ENCODE peak calls at places on chromosome 15, in nine cellular contexts. One of them, this sample, is unnamed.
A peak's percentile ranks its signal among the peaks of the same experiment; 100 is the strongest.

GRCh38 chr15:52107238-52107637 is 5.3 kb downstream of the BCL2L10 start:
- DNase-seq in EH: no peak
- DNase-seq in AG09319: no peak
- DNase-seq in GM12865: no peak
- DNase-seq in NCI-H1694: no peak
- DNase-seq in pons: no peak
- DNase-seq in mesothelial cell of epicardium: no peak
- DNase-seq in AG04450: no peak
- DNase-seq in NCI-H345: no peak
- DNase-seq in this sample: no peak

GRCh38 chr15:45795487-45796069 is 160.7 kb downstream of the SQOR start:
- DNase-seq in EH: peak; percentile 46
- DNase-seq in AG09319: no peak
- DNase-seq in GM12865: peak; percentile 48
- DNase-seq in NCI-H1694: peak; percentile 77
- DNase-seq in pons: peak; percentile 59
- DNase-seq in mesothelial cell of epicardium: no peak
- DNase-seq in AG04450: no peak
- DNase-seq in NCI-H345: peak; percentile 68
- DNase-seq in this sample: peak; percentile 64

GRCh38 chr15:50049871-50050270 is 69.2 kb downstream of the ATP8B4 start:
- DNase-seq in EH: peak; percentile 86
- DNase-seq in AG09319: peak; percentile 36
- DNase-seq in GM12865: no peak
- DNase-seq in NCI-H1694: no peak
- DNase-seq in pons: no peak
- DNase-seq in mesothelial cell of epicardium: no peak
- DNase-seq in AG04450: peak; percentile 73
- DNase-seq in NCI-H345: no peak
- DNase-seq in this sample: no peak

GRCh38 chr15:29465196-29465595 is 195.6 kb upstream of the NSMCE3 start:
- DNase-seq in EH: no peak
- DNase-seq in AG09319: no peak
- DNase-seq in GM12865: no peak
- DNase-seq in NCI-H1694: no peak
- DNase-seq in pons: no peak
- DNase-seq in mesothelial cell of epicardium: no peak
- DNase-seq in AG04450: no peak
- DNase-seq in NCI-H345: no peak
- DNase-seq in this sample: no peak

GRCh38 chr15:94203321-94203720 is 28.0 kb upstream of the MCTP2 start:
- DNase-seq in EH: no peak
- DNase-seq in AG09319: no peak
- DNase-seq in GM12865: no peak
- DNase-seq in NCI-H1694: no peak
- DNase-seq in pons: no peak
- DNase-seq in mesothelial cell of epicardium: no peak
- DNase-seq in AG04450: no peak
- DNase-seq in NCI-H345: no peak
- DNase-seq in this sample: no peak

GRCh38 chr15:70385711-70386110 is 288.0 kb upstream of the TLE3 start:
- DNase-seq in EH: no peak
- DNase-seq in AG09319: no peak
- DNase-seq in GM12865: no peak
- DNase-seq in NCI-H1694: no peak
- DNase-seq in pons: no peak
- DNase-seq in mesothelial cell of epicardium: peak; percentile 21
- DNase-seq in AG04450: no peak
- DNase-seq in NCI-H345: no peak
- DNase-seq in this sample: no peak

GRCh38 chr15:48315041-48315440 is 16.2 kb upstream of the DUT start:
- DNase-seq in EH: no peak
- DNase-seq in AG09319: no peak
- DNase-seq in GM12865: no peak
- DNase-seq in NCI-H1694: no peak
- DNase-seq in pons: no peak
- DNase-seq in mesothelial cell of epicardium: no peak
- DNase-seq in AG04450: no peak
- DNase-seq in NCI-H345: no peak
- DNase-seq in this sample: no peak

GRCh38 chr15:93460717-93461116 is 371.7 kb upstream of the RGMA start:
- DNase-seq in EH: no peak
- DNase-seq in AG09319: no peak
- DNase-seq in GM12865: no peak
- DNase-seq in NCI-H1694: no peak
- DNase-seq in pons: no peak
- DNase-seq in mesothelial cell of epicardium: no peak
- DNase-seq in AG04450: no peak
- DNase-seq in NCI-H345: no peak
- DNase-seq in this sample: no peak

GRCh38 chr15:72982750-72983149 is 69.5 kb upstream of the NEO1 start:
- DNase-seq in EH: peak; percentile 11
- DNase-seq in AG09319: no peak
- DNase-seq in GM12865: no peak
- DNase-seq in NCI-H1694: no peak
- DNase-seq in pons: peak; percentile 17
- DNase-seq in mesothelial cell of epicardium: no peak
- DNase-seq in AG04450: no peak
- DNase-seq in NCI-H345: no peak
- DNase-seq in this sample: no peak

GRCh38 chr15:71303977-71304376 is 188.7 kb downstream of the THSD4 start:
- DNase-seq in EH: no peak
- DNase-seq in AG09319: no peak
- DNase-seq in GM12865: no peak
- DNase-seq in NCI-H1694: no peak
- DNase-seq in pons: no peak
- DNase-seq in mesothelial cell of epicardium: no peak
- DNase-seq in AG04450: no peak
- DNase-seq in NCI-H345: no peak
- DNase-seq in this sample: no peak

GRCh38 chr15:43285609-43286037 is 18.9 kb upstream of the TGM5 start:
- DNase-seq in EH: peak; percentile 73
- DNase-seq in AG09319: peak; percentile 22
- DNase-seq in GM12865: peak; percentile 77
- DNase-seq in NCI-H1694: peak; percentile 69
- DNase-seq in pons: peak; percentile 74
- DNase-seq in mesothelial cell of epicardium: peak; percentile 59
- DNase-seq in AG04450: peak; percentile 36
- DNase-seq in NCI-H345: peak; percentile 53
- DNase-seq in this sample: peak; percentile 75

GRCh38 chr15:31157644-31158069 is 56.1 kb upstream of the TRPM1 start:
- DNase-seq in EH: no peak
- DNase-seq in AG09319: no peak
- DNase-seq in GM12865: no peak
- DNase-seq in NCI-H1694: no peak
- DNase-seq in pons: no peak
- DNase-seq in mesothelial cell of epicardium: no peak
- DNase-seq in AG04450: no peak
- DNase-seq in NCI-H345: no peak
- DNase-seq in this sample: peak; percentile 70

GRCh38 chr15:92021765-92022164 is 168.3 kb downstream of the SLCO3A1 start:
- DNase-seq in EH: no peak
- DNase-seq in AG09319: no peak
- DNase-seq in GM12865: no peak
- DNase-seq in NCI-H1694: peak; percentile 5
- DNase-seq in pons: no peak
- DNase-seq in mesothelial cell of epicardium: no peak
- DNase-seq in AG04450: no peak
- DNase-seq in NCI-H345: no peak
- DNase-seq in this sample: peak; percentile 88

GRCh38 chr15:66955871-66956585 is 109.4 kb upstream of the SMAD3 start:
- DNase-seq in EH: peak; percentile 50
- DNase-seq in AG09319: no peak
- DNase-seq in GM12865: no peak
- DNase-seq in NCI-H1694: no peak
- DNase-seq in pons: no peak
- DNase-seq in mesothelial cell of epicardium: no peak
- DNase-seq in AG04450: no peak
- DNase-seq in NCI-H345: no peak
- DNase-seq in this sample: no peak

GRCh38 chr15:91694131-91694828 is 159.2 kb upstream of the SLCO3A1 start:
- DNase-seq in EH: peak; percentile 53
- DNase-seq in AG09319: peak; percentile 7
- DNase-seq in GM12865: no peak
- DNase-seq in NCI-H1694: no peak
- DNase-seq in pons: peak; percentile 12
- DNase-seq in mesothelial cell of epicardium: no peak
- DNase-seq in AG04450: no peak
- DNase-seq in NCI-H345: no peak
- DNase-seq in this sample: no peak

GRCh38 chr15:38517312-38517711 is 47.3 kb downstream of the RASGRP1 start:
- DNase-seq in EH: peak; percentile 85
- DNase-seq in AG09319: no peak
- DNase-seq in GM12865: no peak
- DNase-seq in NCI-H1694: no peak
- DNase-seq in pons: no peak
- DNase-seq in mesothelial cell of epicardium: no peak
- DNase-seq in AG04450: no peak
- DNase-seq in NCI-H345: no peak
- DNase-seq in this sample: no peak

GRCh38 chr15:31483924-31484368 is 157.3 kb downstream of the KLF13 start:
- DNase-seq in EH: no peak
- DNase-seq in AG09319: no peak
- DNase-seq in GM12865: no peak
- DNase-seq in NCI-H1694: no peak
- DNase-seq in pons: no peak
- DNase-seq in mesothelial cell of epicardium: no peak
- DNase-seq in AG04450: no peak
- DNase-seq in NCI-H345: no peak
- DNase-seq in this sample: no peak